ENCODE peak calls at places on chromosomes 5 and 9, in seven cellular contexts. M is NT2/D1; O is stomach; E is effector memory CD4-positive, alpha-beta T cell; X is HCT116; G is pancreas; W is SK-N-SH. F is an unnamed sample.

GRCh38 chr5:55022454-55022853 is 1.6 kb upstream of the GZMK start:
- DNase-seq in O (no peak), W (no peak), G (no peak), E (no peak), X (no peak), M (no peak), F (no peak)

GRCh38 chr9:16516887-16517286 is 353.6 kb downstream of the BNC2 start:
- DNase-seq in O (no peak), W (no peak), M (no peak), E (no peak), G (no peak), X (no peak), F (no peak)

GRCh38 chr9:89969881-89970639 is 365.2 kb downstream of the GADD45G start:
- DNase-seq in X (no peak), G (no peak), E (no peak), M (no peak), W (no peak), O (no peak), F (no peak)

GRCh38 chr5:139462582-139463276 is at the start of gene ECSCR:
- DNase-seq in W (no peak), X (no peak), G (no peak), M (no peak), O (no peak), E (no peak), F (no peak)

GRCh38 chr5:83101514-83101913 is 24.2 kb downstream of the XRCC4 start:
- DNase-seq in X (no peak), O (no peak), G (no peak), M (no peak), E (no peak), W (no peak), F (no peak)

GRCh38 chr9:91178281-91179236 is 183.2 kb downstream of the AUH start:
- DNase-seq in W (no peak), O (peak; percentile 26), G (no peak), M (no peak), X (no peak), E (no peak), F (no peak)

GRCh38 chr5:168706655-168707069 is 127.5 kb upstream of the PANK3 start:
- DNase-seq in X (peak; percentile 7), G (no peak), O (no peak), E (no peak), M (peak; percentile 35), W (peak; percentile 43), F (no peak)

GRCh38 chr5:77898385-77898784 is 122.2 kb upstream of the TBCA start:
- DNase-seq in X (no peak), W (no peak), G (no peak), M (no peak), O (no peak), E (no peak), F (no peak)

GRCh38 chr5:129110742-129111141 is 16.2 kb downstream of the ISOC1 start:
- DNase-seq in E (no peak), M (no peak), W (no peak), G (no peak), O (no peak), X (no peak), F (no peak)

GRCh38 chr9:72996106-72996505 is 43.3 kb upstream of the ALDH1A1 start:
- DNase-seq in W (no peak), E (no peak), M (no peak), X (no peak), G (no peak), O (no peak), F (no peak)

GRCh38 chr9:132994410-132995120 is 16.1 kb downstream of the GFI1B start:
- DNase-seq in W (peak; percentile 8), M (no peak), G (no peak), E (no peak), X (no peak), O (peak; percentile 48), F (no peak)

GRCh38 chr9:122144836-122145235 is 14.7 kb downstream of the NDUFA8 start:
- DNase-seq in M (no peak), G (no peak), O (no peak), X (no peak), W (no peak), E (no peak), F (no peak)

GRCh38 chr9:33297455-33297854 is 7.1 kb downstream of the NFX1 start:
- DNase-seq in O (peak; percentile 62), G (no peak), W (no peak), M (no peak), E (no peak), X (no peak), F (no peak)

GRCh38 chr5:4215143-4215542 is 619.5 kb downstream of the IRX1 start:
- DNase-seq in M (no peak), E (no peak), X (no peak), O (no peak), G (no peak), W (no peak), F (no peak)

GRCh38 chr5:4212981-4213819 is 617.6 kb downstream of the IRX1 start:
- DNase-seq in O (no peak), E (no peak), W (no peak), X (no peak), G (no peak), M (peak; percentile 75), F (no peak)

GRCh38 chr5:4220016-4220415 is 624.4 kb downstream of the IRX1 start:
- DNase-seq in E (no peak), M (no peak), X (no peak), G (no peak), O (no peak), W (no peak), F (no peak)

GRCh38 chr5:4212071-4212739 is 616.6 kb downstream of the IRX1 start:
- DNase-seq in X (no peak), M (no peak), O (no peak), E (no peak), G (no peak), W (no peak), F (no peak)

GRCh38 chr5:4216142-4216541 is 620.5 kb downstream of the IRX1 start:
- DNase-seq in M (no peak), O (no peak), E (no peak), G (no peak), W (no peak), X (no peak), F (no peak)
- H3K9me3 ChIP-seq in M (peaks cover 18% of the 10 kb centered on the region), O (no peaks in the 10 kb centered on the region), E (peaks cover 3% of the 10 kb centered on the region), G (no peaks in the 10 kb centered on the region), W (no peaks in the 10 kb centered on the region), X (peaks cover 12% of the 10 kb centered on the region), F (no peaks in the 10 kb centered on the region)

DNA sequence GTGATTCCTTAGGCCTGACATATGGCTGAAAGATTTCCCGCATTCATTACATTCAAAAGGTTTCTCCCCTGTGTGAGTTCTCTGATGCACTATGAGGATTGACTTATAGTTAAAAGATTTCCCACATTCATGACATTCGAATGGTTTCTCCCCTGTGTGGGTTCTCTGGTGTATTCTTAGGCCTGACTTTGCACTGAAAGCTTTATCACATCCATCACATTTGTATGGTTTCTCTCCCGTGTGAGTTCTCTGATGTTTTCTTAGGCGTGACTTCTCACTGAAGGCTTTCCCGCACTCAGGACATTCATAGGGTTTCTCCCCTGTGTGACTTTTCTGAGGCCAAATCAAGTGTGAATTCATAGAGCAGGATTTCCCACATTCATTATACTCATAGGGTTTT is 35.8 kb downstream of the ZNF782 start:
- DNase-seq in W (no peak), M (no peak), E (no peak), O (no peak), G (no peak), X (no peak), F (no peak)
- H3K9me3 ChIP-seq in W (peaks cover 65% of the 10 kb centered on the region), M (peaks cover 100% of the 10 kb centered on the region), E (peaks cover 69% of the 10 kb centered on the region), O (peaks cover 100% of the 10 kb centered on the region), G (no peaks in the 10 kb centered on the region), X (peaks cover 60% of the 10 kb centered on the region), F (peaks cover 61% of the 10 kb centered on the region)

DNA sequence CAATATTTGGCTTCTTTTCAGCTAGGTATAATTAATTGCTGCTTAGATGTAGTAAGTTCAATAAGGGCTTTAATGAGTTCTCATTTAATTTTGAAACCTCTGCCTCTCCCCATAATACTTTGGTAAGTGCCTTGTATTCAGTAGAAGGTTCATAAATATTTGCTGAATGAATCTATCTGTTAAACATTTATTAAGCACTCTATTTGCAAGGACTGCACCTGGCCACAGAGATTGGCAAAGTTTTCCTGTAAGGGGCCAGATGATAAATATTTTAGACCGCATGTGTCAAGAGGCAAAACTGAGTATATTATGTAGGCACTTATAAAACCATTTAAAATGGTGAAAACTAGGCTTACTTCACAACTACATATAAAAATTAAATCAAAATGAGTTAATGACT is 19.0 kb upstream of the GNA14 start:
- DNase-seq in E (no peak), X (no peak), W (no peak), G (no peak), O (no peak), M (no peak), F (no peak)
- H3K9me3 ChIP-seq in E (no peaks in the 10 kb centered on the region), X (no peaks in the 10 kb centered on the region), W (no peaks in the 10 kb centered on the region), G (no peaks in the 10 kb centered on the region), O (no peaks in the 10 kb centered on the region), M (no peaks in the 10 kb centered on the region), F (no peaks in the 10 kb centered on the region)

DNA sequence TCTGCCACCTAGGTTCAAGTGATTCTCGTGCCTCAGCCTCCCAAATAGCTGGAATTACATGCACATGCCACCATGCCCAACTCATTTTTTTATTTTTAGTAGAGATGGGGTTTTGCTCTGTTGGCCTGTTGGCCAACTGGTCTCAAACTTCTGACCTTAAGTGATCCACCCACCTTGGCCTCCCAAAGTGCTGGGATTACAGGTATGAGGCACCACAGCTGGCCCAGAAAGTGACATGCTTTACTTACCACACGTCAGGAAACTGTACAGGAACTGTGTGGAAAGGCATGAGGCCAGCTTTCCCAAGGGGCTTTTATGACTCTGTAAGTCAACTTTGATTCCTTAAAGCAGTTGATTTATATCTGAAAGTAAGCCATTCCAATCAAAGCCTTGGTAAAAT is 25.0 kb downstream of the DNAJB5 start:
- DNase-seq in E (no peak), X (no peak), O (no peak), W (no peak), G (no peak), M (no peak), F (no peak)
- H3K9me3 ChIP-seq in E (peaks cover 5% of the 10 kb centered on the region), X (peaks cover 9% of the 10 kb centered on the region), O (peaks cover 15% of the 10 kb centered on the region), W (peaks cover 17% of the 10 kb centered on the region), G (no peaks in the 10 kb centered on the region), M (peaks cover 47% of the 10 kb centered on the region), F (peaks cover 6% of the 10 kb centered on the region)

DNA sequence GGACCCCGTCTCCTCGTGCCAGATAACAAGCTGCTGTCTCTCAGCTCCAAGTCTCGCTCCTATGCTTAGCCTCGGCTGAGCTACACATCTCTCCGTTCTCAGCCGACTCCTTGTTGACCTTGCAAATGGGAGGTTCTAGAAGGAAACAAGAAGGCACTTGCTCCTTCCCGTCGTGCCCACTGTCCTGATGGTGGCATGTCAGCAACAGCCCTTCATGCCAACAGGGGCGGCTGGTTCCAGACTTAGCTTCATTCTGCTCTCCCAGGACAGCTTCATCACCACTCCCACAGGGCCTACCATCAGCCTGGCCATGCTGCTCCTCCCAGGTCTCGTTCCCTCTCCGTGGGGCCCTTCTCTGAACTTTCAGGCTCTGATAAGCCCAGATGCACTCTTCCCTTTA is 13.0 kb upstream of the RASGEF1C start:
- DNase-seq in W (no peak), X (no peak), O (no peak), G (no peak), M (no peak), E (no peak), F (no peak)
- H3K9me3 ChIP-seq in W (no peaks in the 10 kb centered on the region), X (no peaks in the 10 kb centered on the region), O (peaks cover 97% of the 10 kb centered on the region), G (no peaks in the 10 kb centered on the region), M (peaks cover 5% of the 10 kb centered on the region), E (peaks cover 15% of the 10 kb centered on the region), F (peaks cover 17% of the 10 kb centered on the region)

DNA sequence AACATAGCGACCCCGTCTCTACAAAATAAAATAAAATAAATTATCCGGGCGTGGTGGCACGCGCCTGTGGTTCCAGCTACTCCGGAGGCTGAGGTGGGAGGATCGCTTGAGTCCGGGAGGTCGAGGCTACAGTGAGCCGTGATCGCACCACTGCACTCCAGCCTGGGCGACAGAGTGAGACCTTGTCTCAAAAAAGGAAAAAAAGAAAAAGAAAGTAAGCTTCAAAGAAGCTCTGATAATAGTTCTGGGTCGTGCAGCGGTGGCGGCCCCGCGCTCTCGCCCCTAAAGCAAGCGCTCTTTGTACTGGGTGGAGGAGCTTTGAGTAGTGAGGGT is 6.8 kb downstream of the TLX3 start:
- DNase-seq in W (no peak), X (no peak), E (no peak), O (no peak), G (no peak), M (no peak), F (no peak)
- H3K9me3 ChIP-seq in W (no peaks in the 10 kb centered on the region), X (no peaks in the 10 kb centered on the region), E (no peaks in the 10 kb centered on the region), O (no peaks in the 10 kb centered on the region), G (no peaks in the 10 kb centered on the region), M (no peaks in the 10 kb centered on the region), F (no peaks in the 10 kb centered on the region)